ENCODE peak calls at places on chromosomes 4 and X, in nine cellular contexts. D, G, P, E, N, Y, R, F and T are unnamed samples.
A peak's percentile ranks its signal among the peaks of the same experiment; 100 is the strongest.

GRCh38 chr4:10605056-10605455 is 79.5 kb downstream of the CLNK start:
- DNase-seq in D (no peak), G (no peak), P (no peak), E (no peak), N (no peak), Y (no peak), R (no peak), F (no peak), T (no peak)

GRCh38 chr4:139469216-139469615 is 15.3 kb downstream of the RAB33B start:
- DNase-seq in D (no peak), G (no peak), P (no peak), E (no peak), N (no peak), Y (no peak), R (no peak), F (no peak), T (no peak)

GRCh38 chrX:7145454-7145853 is 2.1 kb upstream of the STS start:
- DNase-seq in D (no peak), G (no peak), P (no peak), E (no peak), N (no peak), Y (no peak), R (no peak), F (no peak), T (no peak)

GRCh38 chr4:81807927-81808672 is 336.4 kb upstream of the RASGEF1B start:
- DNase-seq in D (no peak), G (no peak), P (no peak), E (no peak), N (no peak), Y (no peak), R (no peak), F (no peak), T (no peak)

GRCh38 chr4:26937136-26937535 is 76.5 kb downstream of the STIM2 start:
- DNase-seq in D (no peak), G (no peak), P (no peak), E (no peak), N (no peak), Y (no peak), R (no peak), F (no peak), T (no peak)

GRCh38 chr4:118757761-118758213 is 72.6 kb downstream of the METTL14 start:
- DNase-seq in D (no peak), G (no peak), P (no peak), E (no peak), N (no peak), Y (no peak), R (no peak), F (no peak), T (no peak)

GRCh38 chr4:154332681-154333421 is 158.7 kb downstream of the DCHS2 start:
- DNase-seq in D (no peak), G (no peak), P (peak; percentile 59), E (peak; percentile 36), N (no peak), Y (no peak), R (no peak), F (peak; percentile 86), T (peak; percentile 25)

GRCh38 chr4:165124488-165124887 is 11.8 kb upstream of the TMEM192 start:
- DNase-seq in D (no peak), G (no peak), P (no peak), E (no peak), N (no peak), Y (no peak), R (no peak), F (no peak), T (no peak)

GRCh38 chrX:41558531-41558930 is 111.4 kb downstream of the NYX start:
- DNase-seq in D (no peak), G (no peak), P (no peak), E (peak; percentile 51), N (no peak), Y (no peak), R (peak; percentile 50), F (no peak), T (no peak)

GRCh38 chr4:69823481-69824186 is 36.3 kb downstream of the SULT1E1 start:
- DNase-seq in D (no peak), G (no peak), P (peak; percentile 22), E (peak; percentile 21), N (no peak), Y (peak; percentile 76), R (peak; percentile 6), F (peak; percentile 42), T (peak; percentile 64)

GRCh38 chrX:71225661-71226060 is 2.6 kb downstream of the GJB1 start:
- DNase-seq in D (no peak), G (no peak), P (no peak), E (no peak), N (no peak), Y (no peak), R (peak; percentile 30), F (no peak), T (no peak)

GRCh38 chr4:112386051-112386450 is 88.9 kb downstream of the ALPK1 start:
- DNase-seq in D (no peak), G (no peak), P (no peak), E (no peak), N (no peak), Y (no peak), R (no peak), F (no peak), T (no peak)

GRCh38 chr4:112857461-112857860 is 192.0 kb upstream of the ANK2 start:
- DNase-seq in D (peak; percentile 85), G (no peak), P (no peak), E (no peak), N (peak; percentile 65), Y (no peak), R (peak; percentile 91), F (no peak), T (no peak)

GRCh38 chr4:40722576-40723161 is 27.1 kb upstream of the NSUN7 start:
- DNase-seq in D (no peak), G (no peak), P (no peak), E (peak; percentile 68), N (no peak), Y (no peak), R (no peak), F (no peak), T (no peak)

GRCh38 chr4:107825072-107825789 is 499 bp downstream of the SGMS2 start:
- DNase-seq in D (peak; percentile 27), G (no peak), P (peak; percentile 0), E (no peak), N (peak; percentile 37), Y (peak; percentile 48), R (peak; percentile 70), F (peak; percentile 75), T (peak; percentile 59)

GRCh38 chrX:1416965-1417760 is 25.2 kb upstream of the SLC25A6 start:
- DNase-seq in D (no peak), G (no peak), P (no peak), E (no peak), N (no peak), Y (no peak), R (no peak), F (no peak), T (no peak)

GRCh38 chr4:25813705-25814104 is 49.1 kb downstream of the SEL1L3 start:
- DNase-seq in D (no peak), G (no peak), P (no peak), E (no peak), N (peak; percentile 34), Y (peak; percentile 23), R (peak; percentile 66), F (no peak), T (no peak)

GRCh38 chr4:7705062-7705461 is 234.6 kb downstream of the AFAP1 start:
- DNase-seq in D (no peak), G (no peak), P (no peak), E (no peak), N (no peak), Y (peak; percentile 16), R (peak; percentile 6), F (peak; percentile 30), T (no peak)

GRCh38 chr4:78222575-78223186 is 165.6 kb downstream of the FRAS1 start:
- DNase-seq in D (no peak), G (no peak), P (no peak), E (peak; percentile 19), N (no peak), Y (no peak), R (no peak), F (no peak), T (no peak)

GRCh38 chrX:72714471-72714916 is 388 bp upstream of the PHKA1 start:
- DNase-seq in D (peak; percentile 17), G (no peak), P (no peak), E (peak; percentile 29), N (peak; percentile 21), Y (peak; percentile 44), R (peak; percentile 50), F (peak; percentile 37), T (peak; percentile 72)

GRCh38 chrX:15128838-15129237 is 141.0 kb downstream of the ASB9 start:
- DNase-seq in D (no peak), G (no peak), P (no peak), E (no peak), N (no peak), Y (peak; percentile 7), R (no peak), F (no peak), T (no peak)

GRCh38 chr4:83440148-83440814 is 15.3 kb downstream of the HELQ start:
- DNase-seq in D (no peak), G (no peak), P (no peak), E (no peak), N (no peak), Y (no peak), R (no peak), F (no peak), T (no peak)

GRCh38 chr4:182338059-182338458 is 94.9 kb downstream of the TENM3 start:
- DNase-seq in D (no peak), G (no peak), P (no peak), E (no peak), N (peak; percentile 31), Y (no peak), R (no peak), F (no peak), T (no peak)

GRCh38 chrX:74923942-74924448 is 1.3 kb downstream of the NEXMIF start:
- DNase-seq in D (no peak), G (no peak), P (peak; percentile 4), E (no peak), N (no peak), Y (no peak), R (no peak), F (no peak), T (no peak)

GRCh38 chrX:38880460-38880859 is 79.2 kb downstream of the MID1IP1 start:
- DNase-seq in D (no peak), G (no peak), P (no peak), E (peak; percentile 9), N (no peak), Y (no peak), R (peak; percentile 56), F (no peak), T (no peak)

GRCh38 chrX:45623266-45623665 is 422.6 kb upstream of the DIPK2B start:
- DNase-seq in D (peak; percentile 49), G (no peak), P (no peak), E (no peak), N (peak; percentile 3), Y (no peak), R (peak; percentile 84), F (no peak), T (no peak)

GRCh38 chr4:47705326-47705981 is 132.4 kb downstream of the CORIN start:
- DNase-seq in D (no peak), G (no peak), P (no peak), E (no peak), N (no peak), Y (peak; percentile 15), R (peak; percentile 55), F (no peak), T (no peak)

GRCh38 chrX:129750971-129751370 is 12.2 kb downstream of the XPNPEP2 start:
- DNase-seq in D (no peak), G (no peak), P (no peak), E (no peak), N (no peak), Y (no peak), R (no peak), F (no peak), T (no peak)

GRCh38 chr4:169337510-169337909 is 66.8 kb upstream of the SH3RF1 start:
- DNase-seq in D (peak; percentile 81), G (no peak), P (no peak), E (no peak), N (no peak), Y (no peak), R (peak; percentile 68), F (no peak), T (no peak)

GRCh38 chr4:56434599-56435000 is 815 bp downstream of the PPAT start:
- DNase-seq in D (peak; percentile 46), G (no peak), P (no peak), E (peak; percentile 22), N (peak; percentile 63), Y (no peak), R (no peak), F (no peak), T (no peak)

GRCh38 chr4:72969957-72970356 is 99.6 kb downstream of the COX18 start:
- DNase-seq in D (no peak), G (no peak), P (no peak), E (peak; percentile 61), N (no peak), Y (no peak), R (no peak), F (no peak), T (no peak)